ENCODE peak calls at places on chromosomes 5 and 9, in ten cellular contexts. One of them, this sample, is unnamed.

GRCh38 chr5:142445266-142445665 is 120.4 kb upstream of the SPRY4 start:
- DNase-seq in H54: no peak
- DNase-seq in putamen: no peak
- DNase-seq in GM13976: no peak
- DNase-seq in A673: no peak
- DNase-seq in EH: no peak
- DNase-seq in GM23248: peak
- DNase-seq in NCI-H1694: no peak
- DNase-seq in NCI-H1436: no peak
- DNase-seq in hypothalamus: no peak
- DNase-seq in this sample: no peak

GRCh38 chr5:131810510-131811249 is 13.9 kb upstream of the FNIP1 start:
- DNase-seq in H54: no peak
- DNase-seq in putamen: peak
- DNase-seq in GM13976: peak
- DNase-seq in A673: peak
- DNase-seq in EH: peak
- DNase-seq in GM23248: peak
- DNase-seq in NCI-H1694: no peak
- DNase-seq in NCI-H1436: no peak
- DNase-seq in hypothalamus: no peak
- DNase-seq in this sample: no peak

GRCh38 chr9:94014066-94014654 is 59.0 kb upstream of the BARX1 start:
- DNase-seq in H54: peak
- DNase-seq in putamen: no peak
- DNase-seq in GM13976: peak
- DNase-seq in A673: peak
- DNase-seq in EH: peak
- DNase-seq in GM23248: peak
- DNase-seq in NCI-H1694: no peak
- DNase-seq in NCI-H1436: peak
- DNase-seq in hypothalamus: no peak
- DNase-seq in this sample: no peak

GRCh38 chr9:129100383-129101169 is 10.0 kb downstream of the CRAT start:
- DNase-seq in H54: no peak
- DNase-seq in putamen: no peak
- DNase-seq in GM13976: no peak
- DNase-seq in A673: no peak
- DNase-seq in EH: no peak
- DNase-seq in GM23248: no peak
- DNase-seq in NCI-H1694: no peak
- DNase-seq in NCI-H1436: no peak
- DNase-seq in hypothalamus: no peak
- DNase-seq in this sample: no peak

GRCh38 chr9:116928884-116929283 is 241.8 kb downstream of the TRIM32 start:
- DNase-seq in H54: no peak
- DNase-seq in putamen: no peak
- DNase-seq in GM13976: no peak
- DNase-seq in A673: no peak
- DNase-seq in EH: no peak
- DNase-seq in GM23248: no peak
- DNase-seq in NCI-H1694: no peak
- DNase-seq in NCI-H1436: no peak
- DNase-seq in hypothalamus: no peak
- DNase-seq in this sample: no peak

GRCh38 chr9:122444366-122444765 is 33.4 kb downstream of the OR1J1 start:
- DNase-seq in H54: no peak
- DNase-seq in putamen: no peak
- DNase-seq in GM13976: no peak
- DNase-seq in A673: no peak
- DNase-seq in EH: peak
- DNase-seq in GM23248: peak
- DNase-seq in NCI-H1694: no peak
- DNase-seq in NCI-H1436: no peak
- DNase-seq in hypothalamus: no peak
- DNase-seq in this sample: no peak

GRCh38 chr9:470795-471194 is 256.1 kb downstream of the DOCK8 start:
- DNase-seq in H54: no peak
- DNase-seq in putamen: peak
- DNase-seq in GM13976: no peak
- DNase-seq in A673: no peak
- DNase-seq in EH: no peak
- DNase-seq in GM23248: peak
- DNase-seq in NCI-H1694: no peak
- DNase-seq in NCI-H1436: no peak
- DNase-seq in hypothalamus: no peak
- DNase-seq in this sample: no peak

GRCh38 chr9:89592963-89593775 is 11.6 kb upstream of the GADD45G start:
- DNase-seq in H54: no peak
- DNase-seq in putamen: no peak
- DNase-seq in GM13976: no peak
- DNase-seq in A673: peak
- DNase-seq in EH: peak
- DNase-seq in GM23248: peak
- DNase-seq in NCI-H1694: no peak
- DNase-seq in NCI-H1436: no peak
- DNase-seq in hypothalamus: no peak
- DNase-seq in this sample: peak

GRCh38 chr9:106111039-106111740 is 416.8 kb downstream of the TMEM38B start:
- DNase-seq in H54: no peak
- DNase-seq in putamen: no peak
- DNase-seq in GM13976: no peak
- DNase-seq in A673: no peak
- DNase-seq in EH: no peak
- DNase-seq in GM23248: no peak
- DNase-seq in NCI-H1694: no peak
- DNase-seq in NCI-H1436: peak
- DNase-seq in hypothalamus: no peak
- DNase-seq in this sample: no peak

GRCh38 chr5:73853091-73853490 is 227.1 kb downstream of the ARHGEF28 start:
- DNase-seq in H54: peak
- DNase-seq in putamen: no peak
- DNase-seq in GM13976: no peak
- DNase-seq in A673: peak
- DNase-seq in EH: peak
- DNase-seq in GM23248: peak
- DNase-seq in NCI-H1694: no peak
- DNase-seq in NCI-H1436: no peak
- DNase-seq in hypothalamus: no peak
- DNase-seq in this sample: no peak

GRCh38 chr9:96058218-96058617 is 182.7 kb downstream of the ERCC6L2 start:
- DNase-seq in H54: no peak
- DNase-seq in putamen: no peak
- DNase-seq in GM13976: no peak
- DNase-seq in A673: no peak
- DNase-seq in EH: no peak
- DNase-seq in GM23248: no peak
- DNase-seq in NCI-H1694: no peak
- DNase-seq in NCI-H1436: no peak
- DNase-seq in hypothalamus: no peak
- DNase-seq in this sample: no peak

GRCh38 chr5:176188506-176189193 is 49.6 kb upstream of the SIMC1 start:
- DNase-seq in H54: no peak
- DNase-seq in putamen: no peak
- DNase-seq in GM13976: no peak
- DNase-seq in A673: no peak
- DNase-seq in EH: no peak
- DNase-seq in GM23248: no peak
- DNase-seq in NCI-H1694: no peak
- DNase-seq in NCI-H1436: no peak
- DNase-seq in hypothalamus: no peak
- DNase-seq in this sample: no peak